ENCODE peak calls at places on chromosomes 2 and 18, in nine cellular contexts. M is transverse colon; V is CD8-positive, alpha-beta T cell; W is heart left ventricle; I is choroid plexus epithelial cell; K is colonic mucosa; P is neural progenitor cell; S is AG10803; X is GM23338. G is an unnamed sample.

GRCh38 chr2:209496586-209496982 is 72.7 kb downstream of the MAP2 start:
- DNase-seq in M (no peak), V (no peak), W (no peak), I (peak), K (no peak), P (no peak), S (peak), X (no peak), G (peak)

GRCh38 chr2:134944975-134945374 is 26.4 kb downstream of the CCNT2 start:
- DNase-seq in M (no peak), V (no peak), W (no peak), I (no peak), K (no peak), P (peak), S (no peak), X (peak), G (no peak)

GRCh38 chr2:217935245-217935879 is 67.4 kb downstream of the TNS1 start:
- DNase-seq in M (no peak), V (no peak), W (peak), I (peak), K (no peak), P (no peak), S (peak), X (peak), G (peak)

GRCh38 chr2:42835577-42836371 is 43.4 kb upstream of the HAAO start:
- DNase-seq in M (peak), V (no peak), W (peak), I (peak), K (no peak), P (no peak), S (peak), X (no peak), G (peak)

GRCh38 chr2:98468621-98469236 is 24.1 kb downstream of the INPP4A start:
- DNase-seq in M (no peak), V (peak), W (no peak), I (no peak), K (no peak), P (no peak), S (no peak), X (no peak), G (no peak)

GRCh38 chr2:36549063-36549662 is 48.8 kb downstream of the FEZ2 start:
- DNase-seq in M (no peak), V (no peak), W (no peak), I (peak), K (no peak), P (no peak), S (no peak), X (no peak), G (peak)

GRCh38 chr2:234676109-234676858 is 179.4 kb upstream of the ARL4C start:
- DNase-seq in M (no peak), V (no peak), W (no peak), I (no peak), K (no peak), P (no peak), S (no peak), X (peak), G (no peak)

GRCh38 chr2:188928643-188929042 is 45.5 kb upstream of the COL3A1 start:
- DNase-seq in M (no peak), V (no peak), W (no peak), I (no peak), K (no peak), P (no peak), S (no peak), X (no peak), G (peak)

GRCh38 chr2:236176417-236176816 is 8.2 kb upstream of the GBX2 start:
- DNase-seq in M (no peak), V (no peak), W (no peak), I (peak), K (no peak), P (peak), S (no peak), X (peak), G (peak)

GRCh38 chr2:38066415-38066814 is 9.5 kb downstream of the CYP1B1 start:
- DNase-seq in M (no peak), V (no peak), W (no peak), I (peak), K (no peak), P (no peak), S (no peak), X (no peak), G (no peak)
- H3K4me3 ChIP-seq in M (no peak), V (no peak), W (no peak), I (peak), K (no peak), P (no peak), S (no peak), X (no peak), G (no peak)

GRCh38 chr2:207341816-207342215 is 176.1 kb upstream of the KLF7 start:
- DNase-seq in M (no peak), V (no peak), W (no peak), I (peak), K (no peak), P (peak), S (no peak), X (peak), G (no peak)
- TF ChIP-seq CTCF in M (no peak), V (no peak), W (no peak), I (peak), K (no peak), P (no peak), S (no peak), X (peak), G (no peak)

GRCh38 chr2:46767706-46768105 is 147.9 kb downstream of the MCFD2 start:
- DNase-seq in M (no peak), V (no peak), W (no peak), I (no peak), K (no peak), P (no peak), S (no peak), X (peak), G (no peak)
- H3K4me3 ChIP-seq in M (no peak), V (no peak), W (no peak), I (no peak), K (no peak), P (no peak), S (no peak), X (no peak), G (no peak)

GRCh38 chr18:48409591-48410094 is 460 bp upstream of the ZBTB7C start:
- DNase-seq in M (no peak), V (no peak), W (peak), I (peak), K (peak), P (no peak), S (no peak), X (peak), G (no peak)
- TF ChIP-seq CTCF in M (no peak), V (no peak), W (no peak), I (no peak), K (no peak), P (no peak), S (no peak), X (no peak), G (no peak)

DNA sequence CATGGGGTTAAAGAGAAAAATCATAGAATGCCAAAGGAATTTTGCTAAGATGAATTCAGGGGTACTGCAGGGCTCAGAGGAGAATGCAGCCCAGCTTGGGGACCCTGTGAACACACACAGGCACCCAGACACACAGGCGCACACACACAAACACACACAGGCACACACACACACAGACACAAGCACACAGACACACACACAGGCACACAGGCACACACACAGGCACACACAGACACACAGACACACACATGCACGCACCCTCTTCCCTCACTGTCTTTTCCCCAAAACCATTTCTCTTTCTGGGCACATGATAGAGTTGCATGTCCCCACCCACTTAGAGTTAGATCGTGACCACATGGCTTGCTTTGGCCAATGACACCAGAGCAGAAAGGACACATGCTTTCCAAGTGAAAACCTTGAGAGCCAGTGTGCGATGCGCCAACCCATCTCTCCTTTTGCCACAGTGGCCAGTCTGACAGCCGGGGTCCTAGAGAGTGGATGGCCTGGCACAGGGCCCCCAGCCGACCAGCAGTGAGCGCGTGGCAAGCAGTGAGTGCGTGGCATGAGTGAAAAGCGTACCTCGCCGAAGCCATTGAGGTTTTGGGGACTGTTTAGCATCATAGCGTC is 163.3 kb downstream of the KLHL29 start:
- DNase-seq in M (no peak), V (no peak), W (no peak), I (peak), K (no peak), P (no peak), S (no peak), X (no peak), G (no peak)
- H3K4me3 ChIP-seq in M (no peak), V (no peak), W (no peak), I (no peak), K (no peak), P (no peak), S (no peak), X (no peak), G (no peak)

G was measured in fibroblast of villous mesenchyme.